ENCODE peak calls at places on chromosomes 7 and 10, in four cellular contexts. One of them, this sample, is unnamed.

GRCh38 chr10:11934262-11934661 is 108.3 kb downstream of the UPF2 start:
- DNase-seq in K562: no peak
- DNase-seq in GM12878: no peak
- DNase-seq in HL-60: no peak
- DNase-seq in this sample: no peak

GRCh38 chr10:21030096-21030495 is 133.0 kb upstream of the NEBL start:
- DNase-seq in K562: no peak
- DNase-seq in HL-60: peak; percentile 56
- DNase-seq in GM12878: no peak
- DNase-seq in this sample: no peak

GRCh38 chr10:63720072-63720537 is 198.9 kb downstream of the REEP3 start:
- DNase-seq in K562: peak; percentile 62
- DNase-seq in HL-60: peak; percentile 36
- DNase-seq in GM12878: peak; percentile 25
- DNase-seq in this sample: no peak

GRCh38 chr7:90965211-90965610 is 299.0 kb upstream of the FZD1 start:
- DNase-seq in GM12878: no peak
- DNase-seq in K562: no peak
- DNase-seq in HL-60: no peak
- DNase-seq in this sample: no peak

GRCh38 chr7:26681819-26682418 is 182.5 kb downstream of the SKAP2 start:
- DNase-seq in K562: peak; percentile 18
- DNase-seq in HL-60: no peak
- DNase-seq in GM12878: no peak
- DNase-seq in this sample: no peak

GRCh38 chr7:22588396-22588795 is 88.4 kb upstream of the STEAP1B start:
- DNase-seq in GM12878: no peak
- DNase-seq in K562: no peak
- DNase-seq in HL-60: no peak
- DNase-seq in this sample: no peak

GRCh38 chr10:5948999-5949759 is 28.2 kb downstream of the IL15RA start:
- DNase-seq in HL-60: no peak
- DNase-seq in K562: peak; percentile 65
- DNase-seq in GM12878: no peak
- DNase-seq in this sample: no peak

GRCh38 chr10:68155615-68156205 is 46.4 kb downstream of the MYPN start:
- DNase-seq in HL-60: no peak
- DNase-seq in K562: no peak
- DNase-seq in GM12878: no peak
- DNase-seq in this sample: no peak

GRCh38 chr10:88456730-88457129 is 126.4 kb downstream of the RNLS start:
- DNase-seq in HL-60: peak; percentile 15
- DNase-seq in K562: no peak
- DNase-seq in GM12878: no peak
- DNase-seq in this sample: no peak

GRCh38 chr10:129641351-129641750 is 174.3 kb downstream of the MGMT start:
- DNase-seq in K562: no peak
- DNase-seq in HL-60: no peak
- DNase-seq in GM12878: no peak
- DNase-seq in this sample: no peak

GRCh38 chr10:110411047-110411410 is 86.7 kb upstream of the DUSP5 start:
- DNase-seq in GM12878: no peak
- DNase-seq in K562: no peak
- DNase-seq in HL-60: no peak
- DNase-seq in this sample: no peak

GRCh38 chr10:121043124-121043849 is 192.1 kb downstream of the WDR11 start:
- DNase-seq in HL-60: no peak
- DNase-seq in GM12878: no peak
- DNase-seq in K562: no peak
- DNase-seq in this sample: no peak

GRCh38 chr10:112383325-112383724 is 9.4 kb downstream of the ACSL5 start:
- DNase-seq in HL-60: no peak
- DNase-seq in K562: peak; percentile 69
- DNase-seq in GM12878: no peak
- DNase-seq in this sample: no peak

GRCh38 chr10:127527891-127528290 is 21.2 kb upstream of the NPS start:
- DNase-seq in K562: no peak
- DNase-seq in HL-60: no peak
- DNase-seq in GM12878: no peak
- DNase-seq in this sample: no peak

GRCh38 chr7:91355680-91356435 is 91.6 kb downstream of the FZD1 start:
- DNase-seq in K562: no peak
- DNase-seq in HL-60: no peak
- DNase-seq in GM12878: no peak
- DNase-seq in this sample: no peak

GRCh38 chr10:80538481-80539185 is 931 bp downstream of the SH2D4B start:
- DNase-seq in GM12878: no peak
- DNase-seq in K562: no peak
- DNase-seq in HL-60: no peak
- DNase-seq in this sample: no peak

GRCh38 chr7:33145174-33145573 is 15.8 kb downstream of the BBS9 start:
- DNase-seq in K562: no peak
- DNase-seq in HL-60: no peak
- DNase-seq in GM12878: no peak
- DNase-seq in this sample: no peak

GRCh38 chr7:140033779-140034363 is 28.9 kb downstream of the PARP12 start:
- DNase-seq in GM12878: no peak
- DNase-seq in K562: no peak
- DNase-seq in HL-60: no peak
- DNase-seq in this sample: no peak

GRCh38 chr10:59561397-59562121 is 148.1 kb downstream of the SLC16A9 start:
- DNase-seq in K562: no peak
- DNase-seq in GM12878: no peak
- DNase-seq in HL-60: no peak
- DNase-seq in this sample: no peak

GRCh38 chr10:112904000-112904399 is 46.0 kb upstream of the TCF7L2 start:
- DNase-seq in GM12878: no peak
- DNase-seq in K562: no peak
- DNase-seq in HL-60: no peak
- DNase-seq in this sample: no peak

GRCh38 chr7:128923411-128923800 is 12.9 kb upstream of the KCP start:
- DNase-seq in HL-60: no peak
- DNase-seq in K562: no peak
- DNase-seq in GM12878: no peak
- DNase-seq in this sample: no peak

GRCh38 chr7:151491859-151492258 is 27.8 kb downstream of the RHEB start:
- DNase-seq in K562: no peak
- DNase-seq in HL-60: no peak
- DNase-seq in GM12878: no peak
- DNase-seq in this sample: no peak

GRCh38 chr10:3652886-3653285 is 132.1 kb downstream of the KLF6 start:
- DNase-seq in HL-60: no peak
- DNase-seq in K562: no peak
- DNase-seq in GM12878: no peak
- DNase-seq in this sample: no peak

GRCh38 chr7:144386741-144387140 is 16.8 kb downstream of the NOBOX start:
- DNase-seq in K562: no peak
- DNase-seq in GM12878: no peak
- DNase-seq in HL-60: no peak
- DNase-seq in this sample: no peak

GRCh38 chr7:1533569-1534329 is 3.2 kb downstream of the MAFK start:
- DNase-seq in HL-60: no peak
- DNase-seq in GM12878: no peak
- DNase-seq in K562: peak; percentile 49
- DNase-seq in this sample: peak; percentile 72

GRCh38 chr10:58704226-58705200 is 191.8 kb downstream of the BICC1 start:
- DNase-seq in GM12878: no peak
- DNase-seq in K562: no peak
- DNase-seq in HL-60: no peak
- DNase-seq in this sample: no peak

GRCh38 chr7:22717760-22718159 is 9.2 kb upstream of the IL6 start:
- DNase-seq in GM12878: no peak
- DNase-seq in HL-60: no peak
- DNase-seq in K562: no peak
- DNase-seq in this sample: no peak

DNA sequence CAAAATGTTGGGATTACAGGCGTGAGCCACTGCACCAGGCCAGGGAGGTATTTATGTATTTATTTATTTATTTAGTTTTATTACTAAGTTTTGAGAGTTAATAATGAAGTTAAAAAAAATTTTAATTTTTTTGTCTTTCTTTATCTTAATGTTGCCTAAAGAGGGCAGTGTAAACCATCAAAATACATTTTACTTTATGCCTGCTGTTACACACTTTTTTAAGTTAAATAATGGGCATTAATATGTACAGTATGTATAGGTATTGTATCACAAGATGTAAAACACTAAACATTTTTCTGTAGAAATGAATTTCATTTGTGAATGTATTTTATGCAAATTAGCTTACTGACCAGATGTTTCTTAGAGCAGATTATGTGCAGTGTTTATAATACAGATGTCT is 129.4 kb downstream of the AASS start:
- DNase-seq in GM12878: no peak
- DNase-seq in HL-60: no peak
- DNase-seq in K562: no peak
- DNase-seq in this sample: no peak
- TF ChIP-seq SPI1 in GM12878: no peak
- TF ChIP-seq SPI1 in HL-60: no peak
- TF ChIP-seq SPI1 in K562: no peak
- TF ChIP-seq SPI1 in this sample: no peak

GRCh38 chr7:65953321-65953720 is 28.7 kb downstream of the GUSB start:
- DNase-seq in GM12878: no peak
- DNase-seq in HL-60: no peak
- DNase-seq in K562: no peak
- DNase-seq in this sample: no peak
- TF ChIP-seq SPI1 in GM12878: no peak
- TF ChIP-seq SPI1 in HL-60: no peak
- TF ChIP-seq SPI1 in K562: no peak
- TF ChIP-seq SPI1 in this sample: no peak

DNA sequence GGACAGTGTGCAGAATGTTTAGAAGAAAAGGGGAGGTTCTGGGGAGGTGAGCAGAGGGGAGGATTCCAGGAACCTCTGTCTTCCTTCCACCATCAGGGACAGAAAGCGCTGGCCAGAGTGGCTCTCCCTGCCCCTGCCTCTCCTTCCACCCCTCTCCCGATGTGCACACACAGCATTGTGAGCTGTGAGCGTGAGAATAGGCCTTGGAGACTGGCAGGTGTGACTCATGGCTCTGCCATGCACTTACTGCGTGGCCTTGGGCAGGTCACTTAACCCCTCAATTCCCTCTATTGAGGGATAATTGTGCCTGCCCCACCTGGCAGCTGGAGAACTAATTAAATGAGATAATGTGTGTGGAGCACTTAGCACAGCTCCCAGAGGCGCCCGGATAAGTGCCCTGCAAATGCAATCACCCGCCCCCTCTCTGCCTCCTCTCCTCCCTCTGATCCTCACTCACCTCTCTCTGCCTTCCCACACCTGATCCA is 115.4 kb downstream of the ZMIZ1 start:
- DNase-seq in GM12878: no peak
- DNase-seq in K562: no peak
- DNase-seq in HL-60: no peak
- DNase-seq in this sample: no peak
- TF ChIP-seq SPI1 in GM12878: no peak
- TF ChIP-seq SPI1 in K562: no peak
- TF ChIP-seq SPI1 in HL-60: no peak
- TF ChIP-seq SPI1 in this sample: no peak

DNA sequence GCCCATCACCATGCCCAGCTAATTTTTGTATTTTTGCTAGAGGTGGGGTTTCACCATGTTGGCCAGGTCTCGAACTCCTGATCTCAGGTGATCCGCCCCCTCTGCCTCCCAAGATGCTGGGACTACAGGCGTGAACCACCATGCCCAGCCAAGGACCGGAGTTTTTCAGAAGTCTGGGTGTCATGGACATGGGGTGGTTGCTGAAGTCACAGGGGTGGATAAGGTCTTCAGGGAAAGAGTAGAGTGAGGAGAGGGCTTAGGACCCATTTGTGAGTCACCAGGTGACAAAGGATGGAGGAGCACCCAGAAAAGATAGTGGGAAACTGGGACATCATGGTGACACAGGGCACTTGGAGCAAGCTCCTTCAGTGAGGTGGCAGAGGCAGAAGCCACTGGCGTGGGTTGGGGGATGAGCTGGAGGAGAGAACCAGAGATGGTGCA is 2.8 kb upstream of the GPRIN2 start:
- DNase-seq in HL-60: no peak
- DNase-seq in K562: no peak
- DNase-seq in GM12878: no peak
- DNase-seq in this sample: no peak
- TF ChIP-seq SPI1 in HL-60: no peak
- TF ChIP-seq SPI1 in K562: no peak
- TF ChIP-seq SPI1 in GM12878: no peak
- TF ChIP-seq SPI1 in this sample: no peak

This sample was measured in GM12891.